ENCODE peak calls at places on chromosomes 12 and 14, in seven cellular contexts. Z is dorsolateral prefrontal cortex, E is body of pancreas, T is lower leg skin, D is bronchial epithelial cell, A is heart left ventricle, X is HCT116. U is an unnamed sample.

GRCh38 chr12:84929486-84929885 is 16.9 kb upstream of the SLC6A15 start:
- DNase-seq in D (no peak), A (no peak), T (no peak), Z (no peak), X (no peak), E (no peak), U (no peak)

GRCh38 chr12:16325426-16325825 is 22.0 kb upstream of the MGST1 start:
- DNase-seq in D (peak), E (peak), X (no peak), T (no peak), Z (no peak), A (no peak), U (no peak)

GRCh38 chr12:80087486-80088213 is 11.7 kb upstream of the OTOGL start:
- DNase-seq in X (no peak), D (no peak), Z (no peak), T (no peak), A (no peak), E (no peak), U (no peak)

GRCh38 chr12:16189849-16190248 is 87.6 kb downstream of the SLC15A5 start:
- DNase-seq in Z (no peak), E (no peak), T (no peak), D (peak), A (no peak), X (no peak), U (peak)

GRCh38 chr12:53551889-53552291 is 44.6 kb upstream of the NPFF start:
- DNase-seq in E (no peak), Z (no peak), X (no peak), T (no peak), D (no peak), A (no peak), U (no peak)

GRCh38 chr12:11981174-11981733 is 89.5 kb upstream of the BCL2L14 start:
- DNase-seq in X (no peak), D (peak), A (no peak), T (no peak), Z (no peak), E (no peak), U (peak)

GRCh38 chr12:3298603-3299002 is 192.4 kb upstream of the PRMT8 start:
- DNase-seq in X (no peak), A (no peak), T (no peak), E (no peak), Z (no peak), D (no peak), U (no peak)

GRCh38 chr14:59961518-59962062 is 41.6 kb downstream of the LRRC9 start:
- DNase-seq in T (no peak), A (no peak), E (no peak), X (no peak), D (no peak), Z (no peak), U (no peak)

GRCh38 chr12:40953076-40953475 is 235.0 kb upstream of the PDZRN4 start:
- DNase-seq in A (no peak), T (no peak), E (no peak), X (no peak), D (no peak), Z (no peak), U (no peak)

GRCh38 chr14:21891921-21892320 is 218.3 kb upstream of the OR4E1 start:
- DNase-seq in Z (no peak), D (peak), A (no peak), X (no peak), E (no peak), T (no peak), U (no peak)

GRCh38 chr12:30969006-30969405 is 42.5 kb downstream of the TSPAN11 start:
- DNase-seq in A (no peak), Z (no peak), X (no peak), E (no peak), D (no peak), T (no peak), U (no peak)

GRCh38 chr12:79685068-79685467 is 5.7 kb downstream of the PAWR start:
- DNase-seq in A (no peak), X (no peak), E (no peak), T (no peak), Z (no peak), D (peak), U (peak)

GRCh38 chr14:65949711-65950516 is 536.3 kb upstream of the CCDC196 start:
- DNase-seq in T (no peak), E (peak), D (peak), Z (no peak), X (peak), A (peak), U (peak)

GRCh38 chr14:36976571-36977023 is 195.8 kb downstream of the SLC25A21 start:
- DNase-seq in A (no peak), Z (no peak), T (no peak), D (peak), E (no peak), X (no peak), U (peak)

GRCh38 chr12:65511134-65511912 is 232.8 kb downstream of the MSRB3 start:
- DNase-seq in T (no peak), X (no peak), Z (peak), A (peak), D (no peak), E (peak), U (no peak)

GRCh38 chr14:47919994-47920393 is 244.6 kb upstream of the MDGA2 start:
- DNase-seq in A (no peak), X (no peak), E (no peak), D (no peak), T (no peak), Z (no peak), U (no peak)

GRCh38 chr14:32339188-32339587 is 10.1 kb downstream of the AKAP6 start:
- DNase-seq in X (no peak), A (no peak), D (no peak), E (no peak), Z (no peak), T (no peak), U (no peak)

GRCh38 chr14:51846631-51847488 is 13.6 kb upstream of the GNG2 start:
- DNase-seq in E (no peak), D (no peak), Z (no peak), T (peak), A (peak), X (no peak), U (no peak)

GRCh38 chr14:24481622-24482324 is 26.3 kb downstream of the CMA1 start:
- DNase-seq in T (no peak), D (peak), A (no peak), Z (no peak), X (peak), E (peak), U (peak)

GRCh38 chr12:32125455-32126084 is 18.9 kb downstream of the BICD1 start:
- DNase-seq in E (no peak), A (no peak), Z (no peak), D (peak), T (no peak), X (no peak), U (no peak)

GRCh38 chr12:121181181-121181580 is 28.7 kb upstream of the P2RX4 start:
- DNase-seq in T (no peak), X (no peak), E (no peak), D (no peak), A (no peak), Z (no peak), U (no peak)

DNA sequence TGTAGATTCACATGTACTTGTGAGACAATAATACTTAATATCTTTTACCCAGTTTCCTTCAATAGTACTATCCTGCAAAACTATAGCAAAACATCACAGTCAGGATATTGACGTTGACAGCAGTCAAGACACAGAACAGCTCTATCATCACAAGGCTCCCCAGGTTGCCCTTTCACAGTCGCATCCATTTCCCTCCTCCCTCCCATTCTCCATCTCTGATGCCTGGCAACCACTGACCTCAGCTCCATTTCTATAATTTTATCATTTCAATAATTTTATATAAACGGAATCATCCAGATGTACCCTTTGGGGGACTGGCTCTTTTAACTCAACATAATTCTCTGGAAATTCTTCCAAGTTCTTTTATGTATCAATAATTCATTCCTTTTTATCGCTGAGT is 81.5 kb downstream of the PLXNC1 start:
- DNase-seq in D (no peak), E (no peak), X (no peak), A (no peak), T (no peak), Z (no peak), U (no peak)
- H3K4me3 ChIP-seq in D (no peak), E (no peak), X (no peak), A (no peak), T (no peak), Z (no peak), U (no peak)

GRCh38 chr14:23444314-23444713 is 8.9 kb upstream of the MYH7 start:
- DNase-seq in Z (no peak), D (no peak), A (no peak), E (no peak), T (no peak), X (no peak), U (no peak)

GRCh38 chr14:23445773-23446172 is 10.3 kb upstream of the MYH7 start:
- DNase-seq in X (no peak), D (no peak), A (no peak), Z (no peak), T (no peak), E (no peak), U (no peak)

GRCh38 chr14:23447634-23448353 is 12.3 kb upstream of the MYH7 start:
- DNase-seq in A (no peak), E (peak), X (no peak), Z (no peak), T (no peak), D (no peak), U (no peak)

GRCh38 chr14:23443881-23444280 is 8.4 kb upstream of the MYH7 start:
- DNase-seq in E (no peak), X (no peak), T (peak), A (no peak), Z (no peak), D (no peak), U (no peak)

DNA sequence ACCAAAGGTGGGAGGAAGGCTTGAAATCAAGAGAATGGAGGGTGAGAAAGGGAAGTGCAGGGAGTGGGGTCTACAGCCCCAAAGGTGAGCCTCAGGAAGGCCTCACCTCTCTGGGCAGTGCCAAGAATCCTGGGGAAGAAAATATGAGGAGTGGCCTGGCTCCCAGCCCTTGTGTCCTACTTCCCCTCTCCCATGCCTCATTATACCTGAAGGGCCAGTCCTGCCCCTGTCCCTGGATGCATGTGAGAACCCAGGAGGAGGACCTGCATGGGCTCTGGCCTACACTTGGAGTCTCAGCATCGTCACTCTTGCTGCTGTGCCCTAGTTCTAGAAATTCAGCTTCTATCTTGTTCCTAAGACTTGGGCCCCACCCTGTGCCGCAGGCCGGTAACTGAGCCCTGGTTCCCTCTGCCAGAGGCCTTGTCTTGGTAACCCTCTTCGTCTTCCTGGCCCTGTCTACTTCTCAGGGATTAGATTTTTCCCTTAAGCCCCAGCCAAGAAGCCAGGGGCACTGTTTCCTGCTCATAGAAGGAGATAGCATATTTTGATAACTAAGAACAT is 10.9 kb upstream of the MYH7 start:
- DNase-seq in T (no peak), X (no peak), Z (no peak), A (no peak), D (no peak), E (no peak), U (peak)
- TF ChIP-seq CTCF in T (no peak), X (no peak), Z (no peak), A (peak), D (no peak), E (no peak), U (peak)

GRCh38 chr14:79500489-79500888 is 710.8 kb downstream of the DIO2 start:
- DNase-seq in E (no peak), D (no peak), X (no peak), T (no peak), A (no peak), Z (no peak), U (no peak)
- H3K4me3 ChIP-seq in E (no peak), D (no peak), X (no peak), T (no peak), A (no peak), Z (no peak), U (no peak)

GRCh38 chr14:67674480-67675218 is at the start of gene VTI1B:
- DNase-seq in X (peak), Z (peak), A (peak), E (peak), D (peak), T (peak), U (peak)
- TF ChIP-seq CTCF in X (no peak), Z (peak), A (peak), E (no peak), D (peak), T (no peak), U (no peak)

GRCh38 chr12:6959376-6960290 is 8.5 kb downstream of the PTPN6 start:
- DNase-seq in E (no peak), X (no peak), T (peak), Z (no peak), D (no peak), A (no peak), U (no peak)

GRCh38 chr12:6957151-6957701 is 6.1 kb downstream of the PTPN6 start:
- DNase-seq in X (no peak), T (no peak), Z (no peak), E (no peak), A (no peak), D (no peak), U (no peak)

GRCh38 chr12:6956332-6956727 is 5.2 kb downstream of the PTPN6 start:
- DNase-seq in X (no peak), T (peak), Z (no peak), E (no peak), D (no peak), A (no peak), U (no peak)

GRCh38 chr12:6958609-6959375 is 7.6 kb downstream of the PTPN6 start:
- DNase-seq in E (no peak), D (no peak), Z (no peak), A (peak), T (no peak), X (no peak), U (no peak)

DNA sequence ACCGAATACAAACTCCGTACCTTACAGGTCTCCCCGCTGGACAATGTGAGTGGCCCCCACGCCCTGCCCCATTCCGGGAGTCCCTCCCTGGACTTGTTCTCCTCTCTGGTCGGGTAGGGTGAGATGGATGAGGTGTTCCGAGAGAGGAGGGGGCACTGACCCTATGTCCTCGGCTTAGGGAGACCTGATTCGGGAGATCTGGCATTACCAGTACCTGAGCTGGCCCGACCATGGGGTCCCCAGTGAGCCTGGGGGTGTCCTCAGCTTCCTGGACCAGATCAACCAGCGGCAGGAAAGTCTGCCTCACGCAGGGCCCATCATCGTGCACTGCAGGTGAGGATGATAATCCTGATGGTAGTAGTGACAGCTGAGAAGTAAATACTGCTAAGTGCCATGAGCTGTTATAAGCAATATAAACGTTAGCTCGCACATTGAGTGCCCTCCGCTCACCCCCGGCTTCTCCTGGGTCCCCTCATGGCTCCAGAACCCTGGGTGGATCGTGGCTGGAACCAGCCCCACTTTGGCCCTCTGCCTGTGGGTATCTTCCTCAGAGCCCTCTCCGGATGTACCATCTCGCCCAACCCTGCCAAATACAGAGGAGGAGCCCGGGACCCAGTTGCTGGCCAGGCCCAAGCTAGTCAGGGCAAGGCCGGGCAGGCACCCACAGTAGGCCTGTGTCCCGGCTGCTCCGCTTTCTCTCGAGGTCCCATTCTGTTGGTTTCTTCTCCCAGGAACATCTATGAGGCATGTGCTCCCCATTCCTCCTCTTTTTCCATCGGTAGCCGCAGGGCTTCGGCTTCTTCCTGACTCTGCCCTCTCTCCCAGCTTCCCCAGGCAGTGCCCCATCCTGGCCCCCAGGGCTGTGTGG is 6.8 kb downstream of the PTPN6 start:
- DNase-seq in D (no peak), Z (no peak), A (no peak), E (no peak), T (no peak), X (no peak), U (no peak)
- H3K4me3 ChIP-seq in D (no peak), Z (no peak), A (no peak), E (no peak), T (no peak), X (no peak), U (no peak)

DNA sequence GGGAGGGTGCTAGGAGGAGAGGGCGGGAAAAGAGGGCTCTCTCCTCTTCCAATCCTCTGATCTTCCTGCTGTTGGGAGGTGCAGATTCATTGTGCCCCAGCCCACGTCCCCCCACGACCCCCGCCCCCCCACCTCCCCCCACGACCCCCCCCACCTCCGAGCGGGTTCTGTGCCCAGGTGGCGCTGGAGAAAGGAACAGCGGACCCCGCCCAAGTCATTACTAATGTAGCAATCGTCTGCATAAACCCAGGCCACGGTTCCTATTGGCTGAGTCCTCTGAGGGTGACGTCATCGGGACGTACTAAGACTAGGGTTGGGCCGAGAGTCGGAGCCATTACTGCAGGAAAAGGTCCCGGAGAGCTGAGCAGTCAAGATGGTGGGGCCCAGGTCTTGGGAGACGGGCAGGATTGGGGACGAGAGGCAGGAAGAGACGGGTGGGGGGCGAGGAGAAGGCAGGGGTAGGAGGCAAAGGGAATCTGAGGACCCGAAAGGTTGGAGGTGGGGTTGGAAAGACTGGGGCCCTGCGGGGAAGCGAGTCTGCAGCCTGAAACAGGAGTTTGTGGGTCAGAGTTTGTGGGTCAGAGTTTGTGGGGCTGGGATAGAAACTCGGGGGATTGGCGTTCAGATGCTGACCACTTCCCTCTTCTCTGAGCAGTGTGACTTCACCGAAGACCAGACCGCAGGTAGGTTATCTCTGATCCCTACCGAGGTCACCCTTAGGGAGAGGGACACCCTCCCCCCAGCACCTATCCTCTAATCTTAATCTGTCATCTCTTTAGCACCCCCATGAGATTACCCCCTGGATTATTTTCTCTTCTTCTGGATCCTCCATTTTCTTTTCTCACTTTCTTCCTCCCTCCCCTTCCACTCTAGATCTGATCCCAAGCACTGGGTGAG is at the start of gene MYL6:
- DNase-seq in E (peak), X (peak), T (peak), D (peak), A (peak), Z (peak), U (peak)
- TF ChIP-seq CTCF in E (no peak), X (no peak), T (no peak), D (no peak), A (no peak), Z (no peak), U (no peak)